ENCODE peak calls at places on chromosomes 4 and X, in ten cellular contexts. G, I, O, E, L, T, M, J, P and A are unnamed samples.

GRCh38 chr4:170009291-170009690 is 16.9 kb downstream of the MFAP3L start:
- DNase-seq in E (no peak), M (no peak), G (no peak), J (no peak), P (no peak), I (no peak), T (no peak), L (no peak), O (no peak), A (no peak)

GRCh38 chr4:130808492-130808891 is 1712.5 kb downstream of the C4orf33 start:
- DNase-seq in I (peak; percentile 38), T (no peak), J (no peak), M (no peak), L (no peak), P (no peak), E (no peak), G (no peak), O (no peak), A (no peak)

GRCh38 chrX:141341341-141341740 is 99.0 kb upstream of the SPANXC start:
- DNase-seq in E (no peak), T (no peak), I (peak; percentile 73), G (no peak), J (no peak), M (no peak), O (no peak), L (peak; percentile 18), P (no peak), A (no peak)

GRCh38 chrX:68396953-68397352 is 36.3 kb downstream of the OPHN1 start:
- DNase-seq in P (no peak), M (no peak), T (no peak), G (no peak), E (no peak), I (no peak), L (no peak), O (no peak), J (no peak), A (no peak)

GRCh38 chr4:26127851-26128337 is 192.9 kb upstream of the RBPJ start:
- DNase-seq in L (no peak), E (no peak), M (no peak), I (no peak), P (no peak), J (no peak), G (no peak), O (no peak), T (no peak), A (no peak)

GRCh38 chr4:5186584-5187170 is 135.4 kb downstream of the STK32B start:
- DNase-seq in T (no peak), E (no peak), M (no peak), I (no peak), P (no peak), J (no peak), G (peak; percentile 48), O (no peak), L (no peak), A (no peak)

GRCh38 chr4:113452868-113453620 is 308.5 kb downstream of the CAMK2D start:
- DNase-seq in O (no peak), I (peak; percentile 84), P (no peak), T (no peak), J (no peak), G (no peak), M (no peak), L (no peak), E (peak; percentile 25), A (no peak)

GRCh38 chrX:132875705-132876508 is 82.5 kb downstream of the HS6ST2 start:
- DNase-seq in O (no peak), L (no peak), G (no peak), M (no peak), I (no peak), P (no peak), T (no peak), E (no peak), J (no peak), A (no peak)

GRCh38 chr4:16496501-16496900 is 270.2 kb upstream of the TAPT1 start:
- DNase-seq in J (no peak), L (peak; percentile 55), P (no peak), M (no peak), T (no peak), E (peak; percentile 22), I (peak; percentile 31), G (no peak), O (no peak), A (no peak)

GRCh38 chrX:45623266-45623665 is 422.6 kb upstream of the DIPK2B start:
- DNase-seq in E (peak; percentile 37), L (peak; percentile 90), M (no peak), O (no peak), G (no peak), J (no peak), T (no peak), P (no peak), I (peak; percentile 92), A (no peak)

GRCh38 chr4:148067307-148067916 is 335.5 kb downstream of the ARHGAP10 start:
- DNase-seq in O (no peak), T (no peak), P (no peak), J (no peak), I (no peak), G (no peak), L (no peak), E (no peak), M (no peak), A (no peak)

GRCh38 chr4:59818656-59819055 is 1381.5 kb upstream of the ADGRL3 start:
- DNase-seq in I (peak; percentile 48), M (no peak), O (no peak), L (no peak), G (no peak), J (peak; percentile 15), E (no peak), T (no peak), P (no peak), A (peak; percentile 14)

GRCh38 chr4:100548209-100548579 is 30.4 kb upstream of the EMCN start:
- DNase-seq in O (no peak), L (no peak), M (no peak), I (no peak), J (no peak), G (no peak), E (no peak), P (no peak), T (no peak), A (no peak)

GRCh38 chr4:91826186-91826585 is 477.6 kb upstream of the GRID2 start:
- DNase-seq in O (no peak), P (no peak), G (no peak), T (no peak), L (no peak), E (no peak), I (peak; percentile 73), J (no peak), M (no peak), A (no peak)

GRCh38 chr4:1728061-1728980 is 7.0 kb downstream of the TACC3 start:
- DNase-seq in E (no peak), T (no peak), L (no peak), G (peak; percentile 12), I (no peak), O (no peak), M (no peak), P (no peak), J (no peak), A (no peak)
- TF ChIP-seq CTCF in E (no peak), T (no peak), L (no peak), G (no peak), I (peak; percentile 18), O (peak; percentile 8), M (no peak), P (no peak), J (no peak), A (no peak)

DNA sequence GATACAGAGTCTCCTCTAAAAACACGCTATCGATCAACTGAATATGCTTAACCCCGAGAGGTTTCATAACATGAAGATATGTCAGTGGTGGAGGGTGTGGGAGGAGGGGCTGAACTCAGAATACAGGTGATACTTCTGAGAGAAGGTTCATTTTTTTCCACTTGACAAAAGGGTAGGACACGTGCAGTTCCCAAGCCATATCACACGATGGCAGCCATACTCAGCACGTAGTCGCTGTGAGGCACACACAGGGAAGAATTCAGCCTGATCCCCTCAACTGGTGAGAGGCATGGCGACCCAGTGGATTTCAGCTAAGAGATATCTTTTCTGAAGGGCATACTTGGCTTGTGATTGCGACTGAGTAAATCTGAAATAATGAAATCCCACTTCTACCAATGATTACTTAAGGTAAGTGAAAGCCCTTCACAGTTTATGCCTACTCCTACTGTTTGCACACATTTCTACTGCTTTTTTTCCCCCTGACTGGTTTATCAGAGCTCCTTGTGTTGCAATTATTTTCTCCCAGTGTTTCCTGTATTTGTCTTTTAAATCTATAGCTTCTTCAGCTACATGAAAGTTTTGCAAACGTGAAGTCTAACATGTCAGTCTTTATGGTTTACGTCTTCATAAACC is 133.1 kb downstream of the CORIN start:
- DNase-seq in E (no peak), M (peak; percentile 34), G (no peak), L (no peak), T (no peak), I (peak; percentile 35), J (peak; percentile 25), O (no peak), P (no peak), A (peak; percentile 15)
- TF ChIP-seq CTCF in E (no peak), M (peak; percentile 36), G (peak; percentile 42), L (peak; percentile 54), T (no peak), I (peak; percentile 54), J (peak; percentile 59), O (peak; percentile 60), P (no peak), A (peak; percentile 41)

GRCh38 chr4:80216100-80216761 is 18.9 kb downstream of the PRDM8 start:
- DNase-seq in I (no peak), J (no peak), P (no peak), G (no peak), E (no peak), M (no peak), L (no peak), O (no peak), T (no peak), A (no peak)

GRCh38 chr4:80225628-80226027 is 28.3 kb downstream of the PRDM8 start:
- DNase-seq in G (no peak), P (no peak), O (no peak), L (no peak), T (no peak), M (no peak), I (no peak), E (no peak), J (no peak), A (no peak)

GRCh38 chr4:80219301-80220025 is 22.2 kb downstream of the PRDM8 start:
- DNase-seq in P (no peak), G (no peak), L (no peak), T (no peak), J (no peak), M (no peak), E (no peak), I (no peak), O (no peak), A (no peak)

GRCh38 chr4:80221161-80221560 is 23.9 kb downstream of the PRDM8 start:
- DNase-seq in O (no peak), T (no peak), J (no peak), I (peak; percentile 59), G (no peak), M (no peak), E (no peak), L (no peak), P (no peak), A (no peak)

GRCh38 chr4:80220711-80221110 is 23.4 kb downstream of the PRDM8 start:
- DNase-seq in G (no peak), O (no peak), L (no peak), E (no peak), P (no peak), T (no peak), M (no peak), I (no peak), J (no peak), A (no peak)
- TF ChIP-seq CTCF in G (no peak), O (no peak), L (no peak), E (no peak), P (no peak), T (no peak), M (no peak), I (no peak), J (no peak), A (no peak)

GRCh38 chr4:150582101-150582565 is at the start of gene MAB21L2:
- DNase-seq in T (no peak), O (no peak), M (no peak), L (no peak), G (no peak), E (no peak), J (no peak), I (peak; percentile 34), P (no peak), A (no peak)
- TF ChIP-seq CTCF in T (no peak), O (no peak), M (no peak), L (no peak), G (no peak), E (no peak), J (no peak), I (no peak), P (no peak), A (no peak)